ENCODE peak calls at places on chromosomes 12 and 14, in nine cellular contexts. One of them, this sample, is unnamed.

GRCh38 chr12:50614167-50614762 is 109.5 kb downstream of the DIP2B start:
- DNase-seq in stimulated activated CD4-positive, alpha-beta T cell treated with anti-CD3 and anti-CD28 coated beads, Interleukin-1b, Interleukin-23, amount 100 ng/mL, for 24 hours: no peak
- DNase-seq in EL: peak
- DNase-seq in A549: no peak
- DNase-seq in activated CD4-positive, alpha-beta T cell treated with anti-CD3 and anti-CD28 coated beads, Interleukin-2, amount 10 ng/mL, durations not matched to agents 7 days and 5 days: no peak
- DNase-seq in GF-D8: no peak
- DNase-seq in GM20000: no peak
- DNase-seq in GM13976: no peak
- DNase-seq in cardiac fibroblast: peak
- DNase-seq in this sample: peak

GRCh38 chr14:86990396-86990795 is 1002.6 kb downstream of the GALC start:
- DNase-seq in stimulated activated CD4-positive, alpha-beta T cell treated with anti-CD3 and anti-CD28 coated beads, Interleukin-1b, Interleukin-23, amount 100 ng/mL, for 24 hours: no peak
- DNase-seq in EL: peak
- DNase-seq in A549: no peak
- DNase-seq in activated CD4-positive, alpha-beta T cell treated with anti-CD3 and anti-CD28 coated beads, Interleukin-2, amount 10 ng/mL, durations not matched to agents 7 days and 5 days: no peak
- DNase-seq in GF-D8: no peak
- DNase-seq in GM20000: no peak
- DNase-seq in GM13976: no peak
- DNase-seq in cardiac fibroblast: no peak
- DNase-seq in this sample: no peak

GRCh38 chr12:98973395-98973794 is 328.3 kb downstream of the APAF1 start:
- DNase-seq in stimulated activated CD4-positive, alpha-beta T cell treated with anti-CD3 and anti-CD28 coated beads, Interleukin-1b, Interleukin-23, amount 100 ng/mL, for 24 hours: no peak
- DNase-seq in EL: peak
- DNase-seq in A549: peak
- DNase-seq in activated CD4-positive, alpha-beta T cell treated with anti-CD3 and anti-CD28 coated beads, Interleukin-2, amount 10 ng/mL, durations not matched to agents 7 days and 5 days: no peak
- DNase-seq in GF-D8: no peak
- DNase-seq in GM20000: no peak
- DNase-seq in GM13976: no peak
- DNase-seq in cardiac fibroblast: peak
- DNase-seq in this sample: no peak

GRCh38 chr12:87202189-87202588 is 827.0 kb downstream of the C12orf50 start:
- DNase-seq in stimulated activated CD4-positive, alpha-beta T cell treated with anti-CD3 and anti-CD28 coated beads, Interleukin-1b, Interleukin-23, amount 100 ng/mL, for 24 hours: no peak
- DNase-seq in EL: no peak
- DNase-seq in A549: no peak
- DNase-seq in activated CD4-positive, alpha-beta T cell treated with anti-CD3 and anti-CD28 coated beads, Interleukin-2, amount 10 ng/mL, durations not matched to agents 7 days and 5 days: no peak
- DNase-seq in GF-D8: no peak
- DNase-seq in GM20000: no peak
- DNase-seq in GM13976: no peak
- DNase-seq in cardiac fibroblast: no peak
- DNase-seq in this sample: no peak

GRCh38 chr14:68719634-68720384 is 73.1 kb downstream of the ZFP36L1 start:
- DNase-seq in stimulated activated CD4-positive, alpha-beta T cell treated with anti-CD3 and anti-CD28 coated beads, Interleukin-1b, Interleukin-23, amount 100 ng/mL, for 24 hours: no peak
- DNase-seq in EL: no peak
- DNase-seq in A549: no peak
- DNase-seq in activated CD4-positive, alpha-beta T cell treated with anti-CD3 and anti-CD28 coated beads, Interleukin-2, amount 10 ng/mL, durations not matched to agents 7 days and 5 days: no peak
- DNase-seq in GF-D8: no peak
- DNase-seq in GM20000: no peak
- DNase-seq in GM13976: no peak
- DNase-seq in cardiac fibroblast: no peak
- DNase-seq in this sample: no peak

GRCh38 chr14:22966783-22967269 is 9.9 kb upstream of the HAUS4 start:
- DNase-seq in stimulated activated CD4-positive, alpha-beta T cell treated with anti-CD3 and anti-CD28 coated beads, Interleukin-1b, Interleukin-23, amount 100 ng/mL, for 24 hours: no peak
- DNase-seq in EL: no peak
- DNase-seq in A549: no peak
- DNase-seq in activated CD4-positive, alpha-beta T cell treated with anti-CD3 and anti-CD28 coated beads, Interleukin-2, amount 10 ng/mL, durations not matched to agents 7 days and 5 days: no peak
- DNase-seq in GF-D8: no peak
- DNase-seq in GM20000: no peak
- DNase-seq in GM13976: no peak
- DNase-seq in cardiac fibroblast: no peak
- DNase-seq in this sample: no peak

GRCh38 chr14:65487783-65488578 is 75.5 kb downstream of the FUT8 start:
- DNase-seq in stimulated activated CD4-positive, alpha-beta T cell treated with anti-CD3 and anti-CD28 coated beads, Interleukin-1b, Interleukin-23, amount 100 ng/mL, for 24 hours: no peak
- DNase-seq in EL: no peak
- DNase-seq in A549: no peak
- DNase-seq in activated CD4-positive, alpha-beta T cell treated with anti-CD3 and anti-CD28 coated beads, Interleukin-2, amount 10 ng/mL, durations not matched to agents 7 days and 5 days: no peak
- DNase-seq in GF-D8: no peak
- DNase-seq in GM20000: no peak
- DNase-seq in GM13976: no peak
- DNase-seq in cardiac fibroblast: no peak
- DNase-seq in this sample: no peak

GRCh38 chr12:84632556-84632955 is 280.0 kb downstream of the SLC6A15 start:
- DNase-seq in stimulated activated CD4-positive, alpha-beta T cell treated with anti-CD3 and anti-CD28 coated beads, Interleukin-1b, Interleukin-23, amount 100 ng/mL, for 24 hours: no peak
- DNase-seq in EL: peak
- DNase-seq in A549: no peak
- DNase-seq in activated CD4-positive, alpha-beta T cell treated with anti-CD3 and anti-CD28 coated beads, Interleukin-2, amount 10 ng/mL, durations not matched to agents 7 days and 5 days: no peak
- DNase-seq in GF-D8: no peak
- DNase-seq in GM20000: no peak
- DNase-seq in GM13976: no peak
- DNase-seq in cardiac fibroblast: no peak
- DNase-seq in this sample: peak

GRCh38 chr12:124774054-124774461 is 89.6 kb downstream of the SCARB1 start:
- DNase-seq in stimulated activated CD4-positive, alpha-beta T cell treated with anti-CD3 and anti-CD28 coated beads, Interleukin-1b, Interleukin-23, amount 100 ng/mL, for 24 hours: no peak
- DNase-seq in EL: no peak
- DNase-seq in A549: no peak
- DNase-seq in activated CD4-positive, alpha-beta T cell treated with anti-CD3 and anti-CD28 coated beads, Interleukin-2, amount 10 ng/mL, durations not matched to agents 7 days and 5 days: peak
- DNase-seq in GF-D8: peak
- DNase-seq in GM20000: peak
- DNase-seq in GM13976: peak
- DNase-seq in cardiac fibroblast: no peak
- DNase-seq in this sample: peak

GRCh38 chr12:105947906-105948305 is 190.8 kb downstream of the NUAK1 start:
- DNase-seq in stimulated activated CD4-positive, alpha-beta T cell treated with anti-CD3 and anti-CD28 coated beads, Interleukin-1b, Interleukin-23, amount 100 ng/mL, for 24 hours: no peak
- DNase-seq in EL: no peak
- DNase-seq in A549: no peak
- DNase-seq in activated CD4-positive, alpha-beta T cell treated with anti-CD3 and anti-CD28 coated beads, Interleukin-2, amount 10 ng/mL, durations not matched to agents 7 days and 5 days: no peak
- DNase-seq in GF-D8: no peak
- DNase-seq in GM20000: no peak
- DNase-seq in GM13976: no peak
- DNase-seq in cardiac fibroblast: no peak
- DNase-seq in this sample: no peak

GRCh38 chr12:48122065-48122834 is 3.1 kb downstream of the PFKM start:
- DNase-seq in stimulated activated CD4-positive, alpha-beta T cell treated with anti-CD3 and anti-CD28 coated beads, Interleukin-1b, Interleukin-23, amount 100 ng/mL, for 24 hours: no peak
- DNase-seq in EL: no peak
- DNase-seq in A549: no peak
- DNase-seq in activated CD4-positive, alpha-beta T cell treated with anti-CD3 and anti-CD28 coated beads, Interleukin-2, amount 10 ng/mL, durations not matched to agents 7 days and 5 days: no peak
- DNase-seq in GF-D8: no peak
- DNase-seq in GM20000: no peak
- DNase-seq in GM13976: no peak
- DNase-seq in cardiac fibroblast: peak
- DNase-seq in this sample: no peak

GRCh38 chr12:68539615-68539952 is 71.1 kb upstream of the RAP1B start:
- DNase-seq in stimulated activated CD4-positive, alpha-beta T cell treated with anti-CD3 and anti-CD28 coated beads, Interleukin-1b, Interleukin-23, amount 100 ng/mL, for 24 hours: no peak
- DNase-seq in EL: no peak
- DNase-seq in A549: no peak
- DNase-seq in activated CD4-positive, alpha-beta T cell treated with anti-CD3 and anti-CD28 coated beads, Interleukin-2, amount 10 ng/mL, durations not matched to agents 7 days and 5 days: no peak
- DNase-seq in GF-D8: no peak
- DNase-seq in GM20000: no peak
- DNase-seq in GM13976: no peak
- DNase-seq in cardiac fibroblast: no peak
- DNase-seq in this sample: no peak

GRCh38 chr14:89185919-89186849 is 230.8 kb downstream of the FOXN3 start:
- DNase-seq in stimulated activated CD4-positive, alpha-beta T cell treated with anti-CD3 and anti-CD28 coated beads, Interleukin-1b, Interleukin-23, amount 100 ng/mL, for 24 hours: no peak
- DNase-seq in EL: peak
- DNase-seq in A549: peak
- DNase-seq in activated CD4-positive, alpha-beta T cell treated with anti-CD3 and anti-CD28 coated beads, Interleukin-2, amount 10 ng/mL, durations not matched to agents 7 days and 5 days: no peak
- DNase-seq in GF-D8: no peak
- DNase-seq in GM20000: no peak
- DNase-seq in GM13976: no peak
- DNase-seq in cardiac fibroblast: peak
- DNase-seq in this sample: peak

GRCh38 chr12:76739896-76740295 is 24.0 kb upstream of the ZDHHC17 start:
- DNase-seq in stimulated activated CD4-positive, alpha-beta T cell treated with anti-CD3 and anti-CD28 coated beads, Interleukin-1b, Interleukin-23, amount 100 ng/mL, for 24 hours: no peak
- DNase-seq in EL: no peak
- DNase-seq in A549: no peak
- DNase-seq in activated CD4-positive, alpha-beta T cell treated with anti-CD3 and anti-CD28 coated beads, Interleukin-2, amount 10 ng/mL, durations not matched to agents 7 days and 5 days: no peak
- DNase-seq in GF-D8: no peak
- DNase-seq in GM20000: no peak
- DNase-seq in GM13976: no peak
- DNase-seq in cardiac fibroblast: no peak
- DNase-seq in this sample: no peak

GRCh38 chr12:117774986-117775775 is 193.6 kb downstream of the KSR2 start:
- DNase-seq in stimulated activated CD4-positive, alpha-beta T cell treated with anti-CD3 and anti-CD28 coated beads, Interleukin-1b, Interleukin-23, amount 100 ng/mL, for 24 hours: no peak
- DNase-seq in EL: no peak
- DNase-seq in A549: no peak
- DNase-seq in activated CD4-positive, alpha-beta T cell treated with anti-CD3 and anti-CD28 coated beads, Interleukin-2, amount 10 ng/mL, durations not matched to agents 7 days and 5 days: no peak
- DNase-seq in GF-D8: no peak
- DNase-seq in GM20000: no peak
- DNase-seq in GM13976: no peak
- DNase-seq in cardiac fibroblast: no peak
- DNase-seq in this sample: peak

GRCh38 chr12:109418848-109419474 is 58.1 kb downstream of the KCTD10 start:
- DNase-seq in stimulated activated CD4-positive, alpha-beta T cell treated with anti-CD3 and anti-CD28 coated beads, Interleukin-1b, Interleukin-23, amount 100 ng/mL, for 24 hours: no peak
- DNase-seq in EL: no peak
- DNase-seq in A549: no peak
- DNase-seq in activated CD4-positive, alpha-beta T cell treated with anti-CD3 and anti-CD28 coated beads, Interleukin-2, amount 10 ng/mL, durations not matched to agents 7 days and 5 days: no peak
- DNase-seq in GF-D8: no peak
- DNase-seq in GM20000: no peak
- DNase-seq in GM13976: no peak
- DNase-seq in cardiac fibroblast: no peak
- DNase-seq in this sample: no peak

GRCh38 chr12:64611430-64612286 is 1.4 kb downstream of the RASSF3 start:
- DNase-seq in stimulated activated CD4-positive, alpha-beta T cell treated with anti-CD3 and anti-CD28 coated beads, Interleukin-1b, Interleukin-23, amount 100 ng/mL, for 24 hours: no peak
- DNase-seq in EL: peak
- DNase-seq in A549: no peak
- DNase-seq in activated CD4-positive, alpha-beta T cell treated with anti-CD3 and anti-CD28 coated beads, Interleukin-2, amount 10 ng/mL, durations not matched to agents 7 days and 5 days: peak
- DNase-seq in GF-D8: no peak
- DNase-seq in GM20000: no peak
- DNase-seq in GM13976: no peak
- DNase-seq in cardiac fibroblast: peak
- DNase-seq in this sample: peak

GRCh38 chr12:198708-199107 is 15.2 kb downstream of the SLC6A12 start:
- DNase-seq in stimulated activated CD4-positive, alpha-beta T cell treated with anti-CD3 and anti-CD28 coated beads, Interleukin-1b, Interleukin-23, amount 100 ng/mL, for 24 hours: no peak
- DNase-seq in EL: no peak
- DNase-seq in A549: no peak
- DNase-seq in activated CD4-positive, alpha-beta T cell treated with anti-CD3 and anti-CD28 coated beads, Interleukin-2, amount 10 ng/mL, durations not matched to agents 7 days and 5 days: no peak
- DNase-seq in GF-D8: no peak
- DNase-seq in GM20000: no peak
- DNase-seq in GM13976: no peak
- DNase-seq in cardiac fibroblast: no peak
- DNase-seq in this sample: no peak

GRCh38 chr12:34126239-34126641 is 103.9 kb downstream of the ALG10 start:
- DNase-seq in stimulated activated CD4-positive, alpha-beta T cell treated with anti-CD3 and anti-CD28 coated beads, Interleukin-1b, Interleukin-23, amount 100 ng/mL, for 24 hours: no peak
- DNase-seq in EL: peak
- DNase-seq in A549: no peak
- DNase-seq in activated CD4-positive, alpha-beta T cell treated with anti-CD3 and anti-CD28 coated beads, Interleukin-2, amount 10 ng/mL, durations not matched to agents 7 days and 5 days: no peak
- DNase-seq in GF-D8: no peak
- DNase-seq in GM20000: peak
- DNase-seq in GM13976: no peak
- DNase-seq in cardiac fibroblast: no peak
- DNase-seq in this sample: no peak

This sample was measured in mesenchymal stem cell.